ENCODE peak calls at places on chromosome 17, in four cellular contexts. I, S, J and Z are unnamed samples.

GRCh38 chr17:41962111-41962510 is 4.5 kb upstream of the CNP start:
- DNase-seq in I (no peak), S (no peak), J (no peak), Z (no peak)

GRCh38 chr17:62790554-62790953 is 17.6 kb downstream of the MARCHF10 start:
- DNase-seq in I (no peak), S (no peak), J (no peak), Z (no peak)

GRCh38 chr17:28227278-28228108 is 91.5 kb upstream of the TMEM97 start:
- DNase-seq in I (no peak), S (no peak), J (no peak), Z (peak; percentile 98)

GRCh38 chr17:61411114-61411943 is 11.7 kb downstream of the TBX2 start:
- DNase-seq in I (no peak), S (no peak), J (no peak), Z (peak; percentile 61)

GRCh38 chr17:58330997-58331814 is 2.6 kb upstream of the TSPOAP1 start:
- DNase-seq in I (peak; percentile 75), S (no peak), J (no peak), Z (peak; percentile 12)

GRCh38 chr17:78680436-78680835 is 101.6 kb downstream of the CYTH1 start:
- DNase-seq in I (no peak), S (no peak), J (no peak), Z (no peak)

GRCh38 chr17:79808763-79809529 is 12.1 kb upstream of the CBX8 start:
- DNase-seq in I (no peak), S (peak; percentile 73), J (no peak), Z (no peak)

GRCh38 chr17:45135978-45136791 is 698 bp downstream of the ACBD4 start:
- DNase-seq in I (no peak), S (no peak), J (no peak), Z (no peak)

GRCh38 chr17:35094902-35095301 is 24.8 kb downstream of the RAD51D start:
- DNase-seq in I (no peak), S (peak; percentile 14), J (no peak), Z (no peak)

GRCh38 chr17:60128171-60128859 is 21.5 kb upstream of the CA4 start:
- DNase-seq in I (no peak), S (no peak), J (no peak), Z (no peak)

GRCh38 chr17:44102845-44103622 is 20.4 kb downstream of the HDAC5 start:
- DNase-seq in I (peak; percentile 36), S (no peak), J (no peak), Z (no peak)

GRCh38 chr17:39365252-39365651 is 36.2 kb downstream of the FBXL20 start:
- DNase-seq in I (no peak), S (no peak), J (no peak), Z (no peak)

GRCh38 chr17:82583720-82584234 is 64.2 kb downstream of the FOXK2 start:
- DNase-seq in I (no peak), S (no peak), J (no peak), Z (no peak)

GRCh38 chr17:1229354-1229890 is 40.8 kb upstream of the BHLHA9 start:
- DNase-seq in I (peak; percentile 54), S (no peak), J (no peak), Z (peak; percentile 31)

GRCh38 chr17:15655162-15655561 is 28.9 kb downstream of the TRIM16 start:
- DNase-seq in I (no peak), S (no peak), J (no peak), Z (no peak)
- TF ChIP-seq CREM in I (no peak), S (no peak), J (no peak), Z (no peak)

GRCh38 chr17:47305302-47305923 is 18.3 kb upstream of the EFCAB13 start:
- DNase-seq in I (no peak), S (peak; percentile 25), J (no peak), Z (no peak)
- TF ChIP-seq CREM in I (no peak), S (no peak), J (no peak), Z (no peak)

DNA sequence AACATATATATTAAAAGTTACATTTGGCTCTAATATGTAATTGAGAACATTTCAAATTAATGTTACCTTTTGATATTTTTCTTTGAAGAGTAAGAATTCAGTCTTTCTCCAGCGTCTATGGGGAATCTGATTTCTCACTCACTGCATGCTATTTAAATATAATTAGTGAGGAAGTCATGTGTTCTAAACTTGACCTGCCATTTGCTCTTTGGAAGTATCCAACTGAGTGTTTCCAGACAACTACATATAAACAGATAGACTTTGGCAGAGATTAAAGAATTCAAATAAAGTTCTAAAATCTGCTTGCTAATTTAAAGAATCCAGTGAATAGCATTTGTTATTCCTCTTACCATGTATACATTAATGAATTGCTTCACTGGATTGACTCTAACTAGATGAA is 23.5 kb downstream of the OMG start:
- DNase-seq in I (no peak), S (no peak), J (no peak), Z (no peak)
- TF ChIP-seq CREM in I (no peak), S (no peak), J (no peak), Z (no peak)

DNA sequence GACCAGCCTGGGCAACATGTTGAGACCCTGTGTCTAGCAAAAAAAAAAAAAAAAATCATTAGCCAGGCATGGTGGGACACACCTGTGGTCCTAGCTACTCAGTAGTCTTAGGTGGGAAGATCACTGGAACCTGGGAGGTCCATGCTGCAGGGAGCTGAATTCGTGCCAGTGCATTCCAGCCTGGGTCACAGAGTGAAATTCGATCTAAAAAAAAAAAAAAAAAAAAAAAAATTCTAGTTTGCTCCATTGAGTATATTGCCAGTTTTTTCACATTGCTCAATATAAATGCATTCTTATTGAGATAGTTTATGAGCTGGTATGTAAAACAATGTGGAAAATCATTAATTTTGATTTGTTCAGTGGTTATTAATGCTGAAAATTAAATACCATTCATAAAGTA is 52.0 kb downstream of the ABHD15 start:
- DNase-seq in I (no peak), S (no peak), J (no peak), Z (no peak)
- TF ChIP-seq CREM in I (no peak), S (no peak), J (no peak), Z (no peak)